ENCODE peak calls at places on chromosome 7, in nine cellular contexts. T is iPS-NIHi11; R is A549; W is testis; J is CD8-positive, alpha-beta memory T cell; B is stimulated activated CD8-positive, alpha-beta memory T cell treated with anti-CD3 and anti-CD28 coated beads, Interleukin-2, amount 100 ng/mL, for 48 hours; F is GM13976; D is endothelial cell; E is effector memory CD4-positive, alpha-beta T cell. O is an unnamed sample.

GRCh38 chr7:23234569-23235296 is 11.8 kb upstream of the GPNMB start:
- DNase-seq in D (no peak), B (no peak), R (no peak), W (no peak), E (no peak), T (no peak), J (no peak), F (peak; percentile 61), O (no peak)

GRCh38 chr7:139494835-139495568 is 11.5 kb upstream of the KLRG2 start:
- DNase-seq in T (no peak), J (no peak), B (no peak), R (no peak), W (no peak), E (no peak), D (no peak), F (peak; percentile 80), O (no peak)

GRCh38 chr7:25952277-25953057 is 199.5 kb upstream of the NFE2L3 start:
- DNase-seq in R (no peak), W (no peak), F (no peak), B (no peak), T (no peak), J (no peak), D (no peak), E (no peak), O (peak; percentile 90)

GRCh38 chr7:24545215-24545614 is 28.0 kb upstream of the PALS2 start:
- DNase-seq in E (no peak), F (peak; percentile 12), J (no peak), B (no peak), D (no peak), T (no peak), W (no peak), R (no peak), O (no peak)

GRCh38 chr7:31948041-31948440 is 122.2 kb downstream of the PDE1C start:
- DNase-seq in W (no peak), F (no peak), R (peak; percentile 92), T (no peak), B (no peak), E (no peak), J (no peak), D (no peak), O (no peak)

GRCh38 chr7:7768977-7769376 is 50.6 kb upstream of the RPA3 start:
- DNase-seq in E (no peak), R (no peak), D (no peak), T (no peak), F (no peak), J (no peak), B (no peak), W (no peak), O (no peak)

GRCh38 chr7:144834516-144835165 is 1.2 kb downstream of the TPK1 start:
- DNase-seq in E (no peak), W (peak; percentile 52), R (peak; percentile 1), F (peak; percentile 61), J (peak; percentile 66), B (no peak), T (no peak), D (no peak), O (peak; percentile 29)

GRCh38 chr7:108464743-108465142 is 8.5 kb upstream of the NRCAM start:
- DNase-seq in F (no peak), J (no peak), T (no peak), D (no peak), W (no peak), B (no peak), R (no peak), E (no peak), O (no peak)

GRCh38 chr7:57199252-57199651 is 67.0 kb upstream of the ZNF479 start:
- DNase-seq in F (no peak), J (no peak), D (no peak), E (no peak), T (no peak), W (no peak), B (no peak), R (no peak), O (no peak)

GRCh38 chr7:41006591-41006990 is 696.3 kb downstream of the INHBA start:
- DNase-seq in J (no peak), D (no peak), F (no peak), E (no peak), R (peak; percentile 8), B (no peak), W (no peak), T (no peak), O (no peak)

GRCh38 chr7:127290801-127291361 is 38.1 kb upstream of the GRM8 start:
- DNase-seq in D (no peak), E (no peak), J (no peak), R (no peak), F (no peak), W (no peak), B (no peak), T (no peak), O (no peak)

GRCh38 chr7:121954803-121955202 is 81.8 kb downstream of the PTPRZ1 start:
- DNase-seq in J (no peak), D (no peak), E (no peak), T (no peak), B (no peak), R (no peak), F (no peak), W (no peak), O (no peak)

GRCh38 chr7:11638026-11638774 is 193.8 kb downstream of the THSD7A start:
- DNase-seq in W (no peak), E (no peak), R (no peak), D (no peak), J (no peak), B (no peak), F (no peak), T (no peak), O (no peak)

GRCh38 chr7:128076831-128077271 is 45.6 kb upstream of the LRRC4 start:
- DNase-seq in T (no peak), W (peak; percentile 62), R (no peak), B (no peak), E (no peak), D (no peak), J (no peak), F (no peak), O (no peak)

GRCh38 chr7:147586526-147586925 is 1004.0 kb upstream of the C7orf33 start:
- DNase-seq in W (no peak), E (no peak), B (no peak), J (no peak), D (no peak), R (no peak), T (no peak), F (no peak), O (no peak)

GRCh38 chr7:142539901-142540300 is 209.4 kb upstream of the PRSS1 start:
- DNase-seq in E (no peak), D (no peak), F (no peak), J (no peak), R (peak; percentile 21), T (no peak), W (no peak), B (no peak), O (no peak)

GRCh38 chr7:15508258-15508657 is 53.6 kb downstream of the AGMO start:
- DNase-seq in R (no peak), F (no peak), T (no peak), W (no peak), E (no peak), D (no peak), J (no peak), B (no peak), O (no peak)

GRCh38 chr7:129169171-129169643 is 19.2 kb upstream of the SMO start:
- DNase-seq in F (peak; percentile 83), D (peak; percentile 58), B (peak; percentile 47), R (no peak), T (peak; percentile 86), J (no peak), W (peak; percentile 64), E (no peak), O (no peak)

GRCh38 chr7:45185028-45185863 is 27.7 kb downstream of the RAMP3 start:
- DNase-seq in D (no peak), T (no peak), J (no peak), R (no peak), B (no peak), W (no peak), F (no peak), E (no peak), O (no peak)

GRCh38 chr7:116952640-116953371 is 495 bp upstream of the ST7 start:
- DNase-seq in B (no peak), D (no peak), R (peak; percentile 59), E (no peak), F (no peak), W (peak; percentile 80), T (peak; percentile 39), J (no peak), O (peak; percentile 45)

GRCh38 chr7:130273081-130273699 is 6.5 kb downstream of the CPA2 start:
- DNase-seq in T (peak; percentile 91), F (peak; percentile 45), W (peak; percentile 29), B (no peak), R (no peak), D (peak; percentile 67), J (no peak), E (no peak), O (no peak)

GRCh38 chr7:99244942-99245341 is 27.7 kb upstream of the MYH16 start:
- DNase-seq in W (no peak), D (no peak), J (no peak), R (no peak), F (no peak), B (no peak), T (peak; percentile 11), E (no peak), O (no peak)

GRCh38 chr7:74256446-74257408 is 2.5 kb upstream of the RFC2 start:
- DNase-seq in B (no peak), J (no peak), D (no peak), F (peak; percentile 2), E (no peak), W (no peak), T (no peak), R (no peak), O (no peak)

GRCh38 chr7:125059861-125060456 is 130.3 kb upstream of the POT1 start:
- DNase-seq in J (no peak), R (no peak), W (no peak), F (peak; percentile 8), B (no peak), D (no peak), E (no peak), T (no peak), O (no peak)

GRCh38 chr7:33040803-33041516 is 21.6 kb downstream of the NT5C3A start:
- DNase-seq in B (no peak), E (peak; percentile 40), T (peak; percentile 24), D (no peak), F (peak; percentile 70), J (peak; percentile 77), W (peak; percentile 64), R (peak; percentile 68), O (no peak)

GRCh38 chr7:142855401-142855743 is 496 bp downstream of the EPHB6 start:
- DNase-seq in J (no peak), B (no peak), W (no peak), F (no peak), T (no peak), D (no peak), R (no peak), E (no peak), O (no peak)

GRCh38 chr7:816751-817671 is 15.3 kb upstream of the SUN1 start:
- DNase-seq in R (peak; percentile 29), W (peak; percentile 28), T (no peak), B (peak; percentile 61), J (peak; percentile 62), D (no peak), F (peak; percentile 53), E (peak; percentile 25), O (peak; percentile 65)

GRCh38 chr7:41005381-41005901 is 697.4 kb downstream of the INHBA start:
- DNase-seq in E (no peak), F (no peak), R (peak; percentile 35), W (no peak), T (no peak), J (no peak), D (no peak), B (no peak), O (no peak)

GRCh38 chr7:106281127-106281526 is 3.7 kb downstream of the NAMPT start:
- DNase-seq in F (no peak), J (no peak), D (no peak), T (no peak), R (no peak), E (no peak), W (no peak), B (no peak), O (no peak)

GRCh38 chr7:110253083-110253482 is 837.8 kb upstream of the LRRN3 start:
- DNase-seq in R (no peak), F (no peak), B (no peak), D (no peak), J (no peak), E (no peak), T (no peak), W (no peak), O (no peak)

GRCh38 chr7:151404216-151405011 is 5.4 kb downstream of the WDR86 start:
- DNase-seq in J (peak; percentile 47), D (no peak), E (no peak), T (no peak), W (peak; percentile 51), F (no peak), B (no peak), R (peak; percentile 55), O (no peak)